ENCODE peak calls at places on chromosomes 4 and X, in six cellular contexts. J is H9, L is brain microvascular endothelial cell, A is psoas muscle, G is pancreas, C is transverse colon. H is an unnamed sample.
A peak's percentile ranks its signal among the peaks of the same experiment; 100 is the strongest.

GRCh38 chrX:71081348-71082148 is 13.4 kb upstream of the SNX12 start:
- DNase-seq in J (no peak), C (no peak), L (peak; percentile 18), A (no peak), G (no peak), H (no peak)

GRCh38 chr4:1381944-1382541 is 24.2 kb downstream of the NKX1-1 start:
- DNase-seq in C (no peak), A (peak; percentile 3), J (no peak), G (peak; percentile 41), L (no peak), H (peak; percentile 77)

GRCh38 chrX:41677661-41678060 is 11.1 kb upstream of the GPR34 start:
- DNase-seq in G (no peak), J (no peak), A (no peak), C (no peak), L (peak; percentile 19), H (no peak)

GRCh38 chr4:108762559-108763225 is at the start of gene ETNPPL:
- DNase-seq in L (no peak), C (no peak), G (peak; percentile 71), J (peak; percentile 86), A (peak; percentile 26), H (peak; percentile 86)

GRCh38 chrX:129737921-129738320 is 858 bp upstream of the XPNPEP2 start:
- DNase-seq in A (no peak), G (no peak), J (no peak), C (no peak), L (peak; percentile 21), H (no peak)

GRCh38 chr4:110682311-110682710 is 59.4 kb upstream of the PITX2 start:
- DNase-seq in G (no peak), J (no peak), C (no peak), L (no peak), A (no peak), H (no peak)

GRCh38 chrX:154515803-154516654 is at the start of gene FAM3A:
- DNase-seq in C (peak; percentile 96), J (peak; percentile 91), L (peak; percentile 79), G (peak; percentile 94), A (peak; percentile 94), H (peak; percentile 98)

GRCh38 chr4:153931804-153932203 is 142.9 kb upstream of the SFRP2 start:
- DNase-seq in C (no peak), J (no peak), L (no peak), A (no peak), G (no peak), H (no peak)

GRCh38 chrX:73668779-73669178 is 105.8 kb downstream of the CHIC1 start:
- DNase-seq in G (no peak), C (no peak), L (no peak), A (no peak), J (no peak), H (no peak)

GRCh38 chr4:126106658-126107057 is 791.9 kb downstream of the FAT4 start:
- DNase-seq in L (no peak), A (no peak), G (no peak), J (peak; percentile 30), C (no peak), H (no peak)

GRCh38 chr4:27568236-27568951 is 707.8 kb downstream of the STIM2 start:
- DNase-seq in A (no peak), C (no peak), G (no peak), L (no peak), J (no peak), H (peak; percentile 42)

GRCh38 chr4:120443111-120443510 is 376.5 kb upstream of the MAD2L1 start:
- DNase-seq in A (no peak), G (no peak), L (peak; percentile 39), J (no peak), C (no peak), H (no peak)

GRCh38 chr4:75289843-75290616 is 224.2 kb downstream of the RCHY1 start:
- DNase-seq in J (peak; percentile 80), L (peak; percentile 9), C (peak; percentile 14), G (no peak), A (no peak), H (no peak)

GRCh38 chrX:41602946-41603345 is 85.8 kb upstream of the GPR34 start:
- DNase-seq in G (no peak), J (no peak), C (no peak), A (no peak), L (no peak), H (no peak)

GRCh38 chr4:144627663-144628076 is 18.3 kb upstream of the HHIP start:
- DNase-seq in C (no peak), J (no peak), L (peak; percentile 72), G (no peak), A (no peak), H (no peak)

GRCh38 chrX:123590842-123591491 is 141.9 kb downstream of the THOC2 start:
- DNase-seq in L (no peak), J (no peak), G (no peak), C (no peak), A (no peak), H (no peak)

GRCh38 chr4:4831825-4832224 is 27.6 kb upstream of the MSX1 start:
- DNase-seq in J (no peak), C (no peak), G (no peak), L (no peak), A (no peak), H (no peak)

GRCh38 chrX:65610040-65610439 is 57.4 kb upstream of the MSN start:
- DNase-seq in L (no peak), J (no peak), C (no peak), A (no peak), G (no peak), H (no peak)

GRCh38 chr4:78480286-78480685 is 71.3 kb upstream of the ANXA3 start:
- DNase-seq in G (no peak), A (no peak), L (no peak), J (no peak), C (no peak), H (no peak)

GRCh38 chr4:7463584-7464258 is 29.0 kb upstream of the PSAPL1 start:
- DNase-seq in G (no peak), J (no peak), C (no peak), L (no peak), A (no peak), H (no peak)

GRCh38 chr4:54368861-54369260 is 139.8 kb downstream of the PDGFRA start:
- DNase-seq in C (no peak), A (no peak), J (no peak), G (no peak), L (no peak), H (no peak)

GRCh38 chr4:61575796-61576195 is 375.7 kb downstream of the ADGRL3 start:
- DNase-seq in G (no peak), L (no peak), A (no peak), C (no peak), J (no peak), H (no peak)

GRCh38 chr4:164136181-164136616 is 617.7 kb upstream of the SMIM31 start:
- DNase-seq in J (no peak), A (no peak), G (no peak), C (no peak), L (peak; percentile 29), H (no peak)

GRCh38 chr4:123349401-123350190 is 47.0 kb upstream of the SPRY1 start:
- DNase-seq in G (no peak), A (no peak), L (no peak), C (no peak), J (no peak), H (no peak)

GRCh38 chr4:157172011-157172410 is 48.5 kb upstream of the GRIA2 start:
- DNase-seq in C (no peak), G (no peak), J (no peak), L (no peak), A (no peak), H (no peak)

GRCh38 chr4:66681962-66682361 is 863.3 kb downstream of the CENPC start:
- DNase-seq in J (no peak), L (no peak), G (no peak), A (no peak), C (no peak), H (no peak)

GRCh38 chr4:101419324-101420135 is 72.2 kb upstream of the PPP3CA start:
- DNase-seq in L (no peak), C (peak; percentile 16), J (no peak), G (no peak), A (no peak), H (no peak)

GRCh38 chrX:1925053-1925481 is 310.2 kb downstream of the ASMT start:
- DNase-seq in G (no peak), C (no peak), A (no peak), L (no peak), J (peak; percentile 94), H (no peak)
- H3K27ac ChIP-seq in G (no peak overlapping the region), C (no peak overlapping the region), A (no peak overlapping the region), L (no peak overlapping the region), J (peak overlapping the region; percentile 64), H (no peak overlapping the region)

GRCh38 chrX:112837531-112837930 is 3.1 kb downstream of the AMOT start:
- DNase-seq in L (no peak), C (no peak), A (no peak), J (no peak), G (no peak), H (no peak)

GRCh38 chrX:112832481-112833095 is 8.0 kb downstream of the AMOT start:
- DNase-seq in L (no peak), C (peak; percentile 69), A (no peak), G (no peak), J (peak; percentile 74), H (no peak)

GRCh38 chrX:112834016-112834855 is 6.4 kb downstream of the AMOT start:
- DNase-seq in L (peak; percentile 1), C (no peak), G (no peak), A (no peak), J (no peak), H (no peak)

GRCh38 chrX:112830540-112830939 is 10.1 kb downstream of the AMOT start:
- DNase-seq in G (no peak), A (no peak), L (no peak), C (no peak), J (no peak), H (no peak)

GRCh38 chrX:112834976-112835375 is 5.7 kb downstream of the AMOT start:
- DNase-seq in L (no peak), G (no peak), A (no peak), C (no peak), J (no peak), H (no peak)
- H3K27ac ChIP-seq in L (no peak overlapping the region), G (no peak overlapping the region), A (peak overlapping the region; percentile 70), C (no peak overlapping the region), J (no peak overlapping the region), H (no peak overlapping the region)

DNA sequence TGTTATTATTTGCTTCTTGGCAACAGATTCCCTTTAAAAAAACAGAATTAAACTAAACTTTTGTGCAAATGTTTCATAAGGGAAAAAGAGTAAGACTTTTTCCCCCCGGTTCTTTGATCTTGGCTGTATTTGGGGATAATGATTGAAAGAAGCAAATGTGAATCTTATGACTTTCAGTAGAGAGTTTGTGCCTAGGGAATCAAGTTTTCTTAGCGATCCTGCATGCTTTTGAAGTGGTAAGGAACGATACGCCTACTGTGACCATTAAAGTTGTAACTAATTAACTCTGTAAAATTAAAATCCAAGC is 9.0 kb downstream of the ATP10D start:
- DNase-seq in C (no peak), G (no peak), A (no peak), J (no peak), L (no peak), H (no peak)
- H3K27ac ChIP-seq in C (no peak overlapping the region), G (no peak overlapping the region), A (no peak overlapping the region), J (no peak overlapping the region), L (no peak overlapping the region), H (no peak overlapping the region)

GRCh38 chrX:110204986-110205385 is 112.9 kb downstream of the AMMECR1 start:
- DNase-seq in J (no peak), C (no peak), L (peak; percentile 29), A (no peak), G (no peak), H (no peak)

DNA sequence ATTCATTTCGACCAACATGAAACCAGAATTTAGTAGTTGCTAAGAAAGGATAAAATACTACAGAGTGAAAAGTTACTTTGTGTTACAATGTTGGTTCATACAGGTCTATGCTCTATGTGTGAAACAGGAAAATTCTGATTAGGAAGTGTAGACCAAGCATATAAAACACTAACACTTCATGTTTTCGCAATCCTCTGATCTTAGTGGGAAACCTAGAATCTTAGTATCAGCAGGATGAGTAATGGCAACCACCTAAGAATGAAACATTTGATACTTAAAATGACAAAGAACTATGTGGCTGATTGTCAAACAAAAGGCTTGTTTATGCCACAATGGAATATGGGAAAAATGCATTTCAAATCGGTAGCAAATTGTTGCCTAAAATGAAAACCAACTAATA is 116.1 kb downstream of the AMMECR1 start:
- DNase-seq in G (no peak), C (no peak), A (no peak), J (no peak), L (no peak), H (no peak)
- H3K27ac ChIP-seq in G (no peak overlapping the region), C (no peak overlapping the region), A (no peak overlapping the region), J (no peak overlapping the region), L (no peak overlapping the region), H (no peak overlapping the region)

H was measured in upper lobe of left lung.